ENCODE peak calls at places on chromosomes 5 and 9, in five cellular contexts. One of them, this sample, is unnamed.

GRCh38 chr9:7970666-7971335 is 171.2 kb upstream of the DMAC1 start:
- DNase-seq in fibroblast of lung: peak; percentile 64
- DNase-seq in CD8-positive, alpha-beta T cell: no peak
- DNase-seq in foreskin fibroblast: no peak
- DNase-seq in fibroblast of mammary gland: peak; percentile 57
- DNase-seq in this sample: no peak

GRCh38 chr5:139488269-139488668 is 5.7 kb upstream of the STING1 start:
- DNase-seq in fibroblast of lung: no peak
- DNase-seq in foreskin fibroblast: no peak
- DNase-seq in fibroblast of mammary gland: no peak
- DNase-seq in CD8-positive, alpha-beta T cell: no peak
- DNase-seq in this sample: no peak

GRCh38 chr9:33239922-33240321 is at the start of gene SPINK4:
- DNase-seq in foreskin fibroblast: no peak
- DNase-seq in fibroblast of mammary gland: no peak
- DNase-seq in CD8-positive, alpha-beta T cell: no peak
- DNase-seq in fibroblast of lung: peak; percentile 37
- DNase-seq in this sample: no peak

GRCh38 chr5:177988989-177989625 is 6.9 kb downstream of the PROP1 start:
- DNase-seq in foreskin fibroblast: no peak
- DNase-seq in fibroblast of lung: no peak
- DNase-seq in CD8-positive, alpha-beta T cell: no peak
- DNase-seq in fibroblast of mammary gland: no peak
- DNase-seq in this sample: no peak

GRCh38 chr5:113804943-113805342 is 291.4 kb downstream of the YTHDC2 start:
- DNase-seq in foreskin fibroblast: no peak
- DNase-seq in CD8-positive, alpha-beta T cell: no peak
- DNase-seq in fibroblast of mammary gland: no peak
- DNase-seq in fibroblast of lung: no peak
- DNase-seq in this sample: no peak

GRCh38 chr9:99023229-99023628 is 79.5 kb downstream of the COL15A1 start:
- DNase-seq in fibroblast of lung: no peak
- DNase-seq in fibroblast of mammary gland: no peak
- DNase-seq in CD8-positive, alpha-beta T cell: no peak
- DNase-seq in foreskin fibroblast: no peak
- DNase-seq in this sample: no peak

GRCh38 chr5:154368041-154368800 is 77.6 kb upstream of the SAP30L start:
- DNase-seq in fibroblast of mammary gland: peak; percentile 95
- DNase-seq in foreskin fibroblast: peak; percentile 93
- DNase-seq in CD8-positive, alpha-beta T cell: no peak
- DNase-seq in fibroblast of lung: peak; percentile 89
- DNase-seq in this sample: peak; percentile 96

GRCh38 chr5:119453045-119453383 is 717 bp downstream of the HSD17B4 start:
- DNase-seq in CD8-positive, alpha-beta T cell: no peak
- DNase-seq in fibroblast of mammary gland: peak; percentile 44
- DNase-seq in fibroblast of lung: peak; percentile 65
- DNase-seq in foreskin fibroblast: peak; percentile 6
- DNase-seq in this sample: peak; percentile 12

GRCh38 chr5:155726267-155726666 is 600.7 kb upstream of the SGCD start:
- DNase-seq in foreskin fibroblast: no peak
- DNase-seq in fibroblast of mammary gland: peak; percentile 8
- DNase-seq in CD8-positive, alpha-beta T cell: no peak
- DNase-seq in fibroblast of lung: peak; percentile 1
- DNase-seq in this sample: peak; percentile 2

GRCh38 chr9:136671646-136672430 is 9.1 kb downstream of the EGFL7 start:
- DNase-seq in fibroblast of mammary gland: no peak
- DNase-seq in foreskin fibroblast: no peak
- DNase-seq in CD8-positive, alpha-beta T cell: peak; percentile 41
- DNase-seq in fibroblast of lung: no peak
- DNase-seq in this sample: no peak

GRCh38 chr9:131668439-131669233 is 71.2 kb downstream of the RAPGEF1 start:
- DNase-seq in CD8-positive, alpha-beta T cell: peak; percentile 72
- DNase-seq in fibroblast of lung: peak; percentile 79
- DNase-seq in fibroblast of mammary gland: peak; percentile 84
- DNase-seq in foreskin fibroblast: peak; percentile 38
- DNase-seq in this sample: peak; percentile 57

GRCh38 chr5:41004931-41005330 is 66.2 kb downstream of the MROH2B start:
- DNase-seq in foreskin fibroblast: no peak
- DNase-seq in CD8-positive, alpha-beta T cell: no peak
- DNase-seq in fibroblast of mammary gland: no peak
- DNase-seq in fibroblast of lung: no peak
- DNase-seq in this sample: no peak

GRCh38 chr9:75889577-75889976 is 896 bp upstream of the PCSK5 start:
- DNase-seq in foreskin fibroblast: no peak
- DNase-seq in CD8-positive, alpha-beta T cell: peak; percentile 11
- DNase-seq in fibroblast of mammary gland: no peak
- DNase-seq in fibroblast of lung: no peak
- DNase-seq in this sample: no peak

GRCh38 chr9:75892168-75892901 is 1.9 kb downstream of the PCSK5 start:
- DNase-seq in CD8-positive, alpha-beta T cell: no peak
- DNase-seq in fibroblast of lung: peak; percentile 24
- DNase-seq in fibroblast of mammary gland: peak; percentile 12
- DNase-seq in foreskin fibroblast: no peak
- DNase-seq in this sample: no peak

GRCh38 chr9:75889977-75890540 is 414 bp upstream of the PCSK5 start:
- DNase-seq in fibroblast of mammary gland: peak; percentile 77
- DNase-seq in foreskin fibroblast: peak; percentile 59
- DNase-seq in fibroblast of lung: peak; percentile 75
- DNase-seq in CD8-positive, alpha-beta T cell: peak; percentile 25
- DNase-seq in this sample: peak; percentile 75

GRCh38 chr9:75891277-75892167 is 1.0 kb downstream of the PCSK5 start:
- DNase-seq in CD8-positive, alpha-beta T cell: peak; percentile 28
- DNase-seq in foreskin fibroblast: peak; percentile 14
- DNase-seq in fibroblast of lung: peak; percentile 59
- DNase-seq in fibroblast of mammary gland: peak; percentile 30
- DNase-seq in this sample: peak; percentile 54

DNA sequence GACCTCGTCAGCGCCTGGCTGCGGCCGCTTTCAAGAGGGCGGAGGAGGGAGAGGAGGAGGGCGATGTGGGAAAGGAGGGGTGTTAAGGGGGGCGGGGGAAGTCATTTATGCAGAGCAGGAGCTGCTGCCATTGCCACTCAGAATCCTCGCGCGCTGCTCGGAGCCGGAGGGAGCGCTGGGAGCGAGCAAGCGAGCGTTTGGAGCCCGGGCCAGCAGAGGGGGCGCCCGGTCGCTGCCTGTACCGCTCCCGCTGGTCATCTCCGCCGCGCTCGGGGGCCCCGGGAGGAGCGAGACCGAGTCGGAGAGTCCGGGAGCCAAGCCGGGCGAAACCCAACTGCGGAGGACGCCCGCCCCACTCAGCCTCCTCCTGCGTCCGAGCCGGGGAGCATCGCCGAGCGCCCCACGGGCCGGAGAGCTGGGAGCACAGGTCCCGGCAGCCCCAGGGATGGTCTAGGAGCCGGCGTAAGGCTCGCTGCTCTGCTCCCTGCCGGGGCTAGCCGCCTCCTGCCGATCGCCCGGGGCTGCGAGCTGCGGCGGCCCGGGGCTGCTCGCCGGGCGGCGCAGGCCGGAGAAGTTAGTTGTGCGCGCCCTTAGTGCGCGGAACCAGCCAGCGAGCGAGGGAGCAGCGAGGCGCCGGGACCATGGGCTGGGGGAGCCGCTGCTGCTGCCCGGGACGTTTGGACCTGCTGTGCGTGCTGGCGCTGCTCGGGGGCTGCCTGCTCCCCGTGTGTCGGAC is at the start of gene PCSK5:
- DNase-seq in CD8-positive, alpha-beta T cell: peak; percentile 83
- DNase-seq in fibroblast of mammary gland: peak; percentile 89
- DNase-seq in foreskin fibroblast: peak; percentile 95
- DNase-seq in fibroblast of lung: peak; percentile 96
- DNase-seq in this sample: peak; percentile 95
- H3K4me3 ChIP-seq in CD8-positive, alpha-beta T cell: peak within 1 kb of the TSS; percentile 81
- H3K4me3 ChIP-seq in fibroblast of mammary gland: peak within 1 kb of the TSS; percentile 81
- H3K4me3 ChIP-seq in foreskin fibroblast: peak within 1 kb of the TSS; percentile 92
- H3K4me3 ChIP-seq in fibroblast of lung: peak within 1 kb of the TSS; percentile 78
- H3K4me3 ChIP-seq in this sample: peak within 1 kb of the TSS; percentile 77

DNA sequence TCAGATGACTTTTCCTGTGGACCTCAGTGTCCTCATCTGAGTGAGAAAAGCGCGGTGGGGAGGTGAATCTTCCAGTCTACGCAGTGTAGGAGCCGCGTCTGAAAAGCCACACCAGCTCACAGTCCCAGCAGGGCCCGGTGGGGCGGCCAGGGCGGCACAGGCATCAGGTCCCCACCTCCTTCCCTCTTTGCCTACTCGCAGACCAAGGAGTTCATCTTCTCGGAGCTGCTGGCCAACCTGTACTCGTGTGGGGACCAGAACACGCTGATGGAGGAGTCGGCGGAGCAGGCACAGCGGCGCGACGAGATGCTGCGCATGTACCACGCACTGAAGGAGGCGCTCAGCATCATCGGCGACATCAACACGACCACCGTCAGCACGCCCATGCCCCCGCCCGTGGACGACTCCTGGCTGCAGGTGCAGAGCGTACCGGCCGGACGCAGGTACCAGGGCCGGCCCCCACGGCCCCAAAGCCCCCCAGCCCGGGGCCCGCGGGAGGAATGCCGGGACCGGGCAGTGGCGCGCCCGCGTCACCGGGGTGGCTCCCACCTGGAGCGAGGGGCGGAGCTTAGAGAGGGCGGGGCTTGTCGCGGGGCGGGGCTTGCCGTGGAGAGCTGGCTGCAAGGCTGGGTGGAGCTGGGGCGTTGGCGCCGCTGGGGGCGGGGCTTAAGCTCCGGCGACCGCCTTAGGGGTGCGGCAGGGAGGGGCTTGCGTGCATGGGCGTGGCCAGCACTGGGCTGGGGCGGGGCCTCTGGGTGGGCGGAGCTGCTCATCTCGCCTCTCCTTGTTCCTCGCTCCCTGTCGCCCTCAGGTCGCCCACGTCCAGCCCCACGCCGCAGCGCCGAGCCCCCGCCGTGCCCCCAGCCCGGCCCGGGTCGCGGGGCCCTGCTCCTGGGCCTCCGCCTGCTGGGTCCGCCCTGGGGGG is 25.6 kb downstream of the GOLGA2 start:
- DNase-seq in foreskin fibroblast: peak; percentile 34
- DNase-seq in CD8-positive, alpha-beta T cell: peak; percentile 99
- DNase-seq in fibroblast of lung: peak; percentile 47
- DNase-seq in fibroblast of mammary gland: peak; percentile 75
- DNase-seq in this sample: peak; percentile 70
- H3K4me3 ChIP-seq in foreskin fibroblast: no peak overlapping the region
- H3K4me3 ChIP-seq in CD8-positive, alpha-beta T cell: peak overlapping the region; percentile 97
- H3K4me3 ChIP-seq in fibroblast of lung: no peak overlapping the region
- H3K4me3 ChIP-seq in fibroblast of mammary gland: no peak overlapping the region
- H3K4me3 ChIP-seq in this sample: peak overlapping the region; percentile 57

DNA sequence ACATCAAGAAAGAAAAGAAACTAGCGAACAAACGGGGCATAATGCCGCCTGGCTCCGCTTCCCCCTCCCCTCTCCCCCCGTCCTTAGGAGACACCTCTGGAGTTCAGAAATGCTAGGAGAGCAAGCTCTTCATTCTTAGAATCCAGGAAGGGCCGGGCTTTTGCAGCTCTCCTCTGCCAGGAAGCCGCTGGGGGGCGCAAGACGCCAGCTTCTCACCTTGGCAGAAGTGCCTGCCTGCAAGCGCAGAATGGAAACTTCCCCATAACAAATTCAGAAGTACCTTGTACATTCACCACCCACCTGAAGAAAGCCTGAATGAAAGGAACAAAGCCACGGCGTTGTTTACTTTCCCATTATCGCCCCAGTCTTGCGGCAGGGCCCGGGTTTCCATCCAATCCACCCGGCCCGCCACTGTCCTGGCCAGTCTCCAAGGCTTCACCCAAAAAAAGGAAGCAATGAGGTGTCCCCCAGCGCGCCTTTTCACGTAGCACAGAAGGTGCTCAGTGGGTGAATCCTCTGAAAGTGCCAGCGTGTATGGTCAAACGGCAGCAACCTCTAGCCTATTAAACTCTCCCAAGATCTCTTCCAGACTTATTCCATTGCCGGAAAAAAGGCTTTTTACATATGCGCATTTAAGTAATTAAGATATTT is 1.7 kb upstream of the GADD45G start:
- DNase-seq in fibroblast of mammary gland: peak; percentile 73
- DNase-seq in fibroblast of lung: peak; percentile 82
- DNase-seq in CD8-positive, alpha-beta T cell: peak; percentile 88
- DNase-seq in foreskin fibroblast: peak; percentile 30
- DNase-seq in this sample: peak; percentile 76
- H3K4me3 ChIP-seq in fibroblast of mammary gland: no peak overlapping the region
- H3K4me3 ChIP-seq in fibroblast of lung: no peak overlapping the region
- H3K4me3 ChIP-seq in CD8-positive, alpha-beta T cell: peak overlapping the region; percentile 64
- H3K4me3 ChIP-seq in foreskin fibroblast: peak overlapping the region; percentile 5
- H3K4me3 ChIP-seq in this sample: no peak overlapping the region

DNA sequence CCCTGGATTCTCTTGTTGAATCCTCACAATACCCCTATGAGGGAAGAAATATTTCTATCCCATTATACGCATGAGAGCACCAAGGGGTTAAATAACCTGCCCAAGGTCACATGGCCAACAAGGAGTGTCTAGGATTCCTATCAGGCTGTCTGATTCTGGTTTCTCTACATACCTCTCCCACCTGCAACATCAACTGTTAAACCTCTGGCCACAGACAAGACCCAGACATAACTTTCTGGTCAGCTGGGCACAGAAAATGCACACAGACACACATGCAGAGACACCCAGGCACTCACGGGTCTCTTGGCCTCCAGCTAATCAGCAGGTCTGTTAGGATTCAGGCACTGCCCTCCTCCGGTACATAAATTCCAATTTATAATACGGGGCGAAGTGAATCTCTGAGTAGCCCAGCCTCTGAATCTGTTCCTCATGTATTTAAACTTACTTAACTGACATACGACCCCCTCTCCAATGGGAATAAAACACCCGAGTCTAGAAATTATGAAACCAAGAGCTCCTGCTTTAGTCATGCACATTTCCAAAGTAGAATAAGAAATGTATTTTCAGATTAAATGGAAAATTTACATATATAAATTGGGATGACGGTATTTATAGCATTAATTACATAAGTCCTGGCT is 1.5 kb downstream of the SEPTIN8 start:
- DNase-seq in CD8-positive, alpha-beta T cell: no peak
- DNase-seq in fibroblast of lung: no peak
- DNase-seq in foreskin fibroblast: no peak
- DNase-seq in fibroblast of mammary gland: no peak
- DNase-seq in this sample: no peak
- H3K4me3 ChIP-seq in CD8-positive, alpha-beta T cell: no peak overlapping the region
- H3K4me3 ChIP-seq in fibroblast of lung: peak overlapping the region; percentile 73
- H3K4me3 ChIP-seq in foreskin fibroblast: peak overlapping the region; percentile 78
- H3K4me3 ChIP-seq in fibroblast of mammary gland: peak overlapping the region; percentile 76
- H3K4me3 ChIP-seq in this sample: peak overlapping the region; percentile 77

This sample was measured in brain microvascular endothelial cell.